ENCODE peak calls at places on chromosomes 1 and 21, in seven cellular contexts. S is stimulated activated CD4-positive, alpha-beta T cell treated with anti-CD3 and anti-CD28 coated beads, Interleukin-2, amount 100 ng/mL, for 48 hours; X is AML-193; N is head of caudate nucleus; G is psoas muscle; Y is osteocyte; Q is fibroblast of pulmonary artery. C is an unnamed sample.

GRCh38 chr1:44566281-44567046 is 107.8 kb downstream of the TMEM53 start:
- DNase-seq in S (no peak), X (no peak), N (no peak), G (no peak), Y (no peak), Q (no peak), C (no peak)

GRCh38 chr1:206470692-206471414 is 577 bp downstream of the IKBKE start:
- DNase-seq in S (no peak), X (peak; percentile 47), N (no peak), G (no peak), Y (no peak), Q (peak; percentile 84), C (peak; percentile 73)

GRCh38 chr21:37389456-37389855 is 22.9 kb downstream of the DYRK1A start:
- DNase-seq in S (no peak), X (no peak), N (no peak), G (no peak), Y (no peak), Q (no peak), C (no peak)

GRCh38 chr1:64959973-64960372 is 6.4 kb downstream of the JAK1 start:
- DNase-seq in S (no peak), X (no peak), N (no peak), G (no peak), Y (no peak), Q (no peak), C (no peak)

GRCh38 chr21:44035244-44035643 is 23.1 kb downstream of the TRAPPC10 start:
- DNase-seq in S (no peak), X (no peak), N (no peak), G (no peak), Y (no peak), Q (no peak), C (no peak)

GRCh38 chr1:218588555-218589172 is 243.5 kb downstream of the TGFB2 start:
- DNase-seq in S (no peak), X (no peak), N (no peak), G (no peak), Y (no peak), Q (no peak), C (no peak)

GRCh38 chr1:229848762-229849677 is 218.0 kb upstream of the GALNT2 start:
- DNase-seq in S (no peak), X (peak; percentile 25), N (no peak), G (no peak), Y (no peak), Q (peak; percentile 33), C (peak; percentile 11)

GRCh38 chr1:205542367-205542766 is 37.9 kb downstream of the CDK18 start:
- DNase-seq in S (no peak), X (no peak), N (peak; percentile 32), G (peak; percentile 32), Y (peak; percentile 66), Q (no peak), C (no peak)

GRCh38 chr1:162741574-162741973 is 48.9 kb upstream of the HSD17B7 start:
- DNase-seq in S (no peak), X (no peak), N (no peak), G (no peak), Y (no peak), Q (no peak), C (no peak)

GRCh38 chr1:246782120-246782900 is 58.1 kb downstream of the SCCPDH start:
- DNase-seq in S (no peak), X (peak; percentile 96), N (no peak), G (peak; percentile 80), Y (peak; percentile 73), Q (peak; percentile 86), C (peak; percentile 82)

GRCh38 chr1:247538561-247538960 is 2.3 kb upstream of the OR2C3 start:
- DNase-seq in S (no peak), X (no peak), N (no peak), G (no peak), Y (no peak), Q (no peak), C (no peak)

GRCh38 chr1:212219679-212220463 is 65.3 kb upstream of the PPP2R5A start:
- DNase-seq in S (no peak), X (no peak), N (no peak), G (no peak), Y (no peak), Q (no peak), C (peak; percentile 12)